ENCODE peak calls at places on chromosomes 16 and 17, in nine cellular contexts. One of them, this sample, is unnamed.

GRCh38 chr16:27305839-27306442 is 7.8 kb upstream of the IL4R start:
- DNase-seq in left ventricle myocardium superior: no peak
- DNase-seq in NCI-H69: no peak
- DNase-seq in NCI-H460: no peak
- DNase-seq in fibroblast of lung: no peak
- DNase-seq in PC-3: no peak
- DNase-seq in activated naive CD4-positive, alpha-beta T cell: no peak
- DNase-seq in CD4-positive, alpha-beta memory T cell: no peak
- DNase-seq in posterior cingulate gyrus: peak
- DNase-seq in this sample: no peak

GRCh38 chr17:81336930-81337325 is 41.8 kb upstream of the SLC38A10 start:
- DNase-seq in left ventricle myocardium superior: no peak
- DNase-seq in NCI-H69: no peak
- DNase-seq in NCI-H460: no peak
- DNase-seq in fibroblast of lung: no peak
- DNase-seq in PC-3: no peak
- DNase-seq in activated naive CD4-positive, alpha-beta T cell: no peak
- DNase-seq in CD4-positive, alpha-beta memory T cell: no peak
- DNase-seq in posterior cingulate gyrus: no peak
- DNase-seq in this sample: no peak

GRCh38 chr17:74235040-74235581 is 21.7 kb downstream of the TTYH2 start:
- DNase-seq in left ventricle myocardium superior: no peak
- DNase-seq in NCI-H69: no peak
- DNase-seq in NCI-H460: no peak
- DNase-seq in fibroblast of lung: no peak
- DNase-seq in PC-3: no peak
- DNase-seq in activated naive CD4-positive, alpha-beta T cell: no peak
- DNase-seq in CD4-positive, alpha-beta memory T cell: no peak
- DNase-seq in posterior cingulate gyrus: no peak
- DNase-seq in this sample: no peak

GRCh38 chr17:79952265-79952877 is 83.3 kb downstream of the TBC1D16 start:
- DNase-seq in left ventricle myocardium superior: no peak
- DNase-seq in NCI-H69: no peak
- DNase-seq in NCI-H460: no peak
- DNase-seq in fibroblast of lung: no peak
- DNase-seq in PC-3: no peak
- DNase-seq in activated naive CD4-positive, alpha-beta T cell: no peak
- DNase-seq in CD4-positive, alpha-beta memory T cell: no peak
- DNase-seq in posterior cingulate gyrus: peak
- DNase-seq in this sample: no peak

GRCh38 chr16:2773188-2773968 is 3.7 kb downstream of the ELOB start:
- DNase-seq in left ventricle myocardium superior: no peak
- DNase-seq in NCI-H69: no peak
- DNase-seq in NCI-H460: no peak
- DNase-seq in fibroblast of lung: peak
- DNase-seq in PC-3: peak
- DNase-seq in activated naive CD4-positive, alpha-beta T cell: no peak
- DNase-seq in CD4-positive, alpha-beta memory T cell: no peak
- DNase-seq in posterior cingulate gyrus: peak
- DNase-seq in this sample: peak

GRCh38 chr16:10036951-10037350 is 145.3 kb downstream of the GRIN2A start:
- DNase-seq in left ventricle myocardium superior: no peak
- DNase-seq in NCI-H69: no peak
- DNase-seq in NCI-H460: no peak
- DNase-seq in fibroblast of lung: no peak
- DNase-seq in PC-3: no peak
- DNase-seq in activated naive CD4-positive, alpha-beta T cell: no peak
- DNase-seq in CD4-positive, alpha-beta memory T cell: no peak
- DNase-seq in posterior cingulate gyrus: no peak
- DNase-seq in this sample: no peak

GRCh38 chr17:64328036-64328874 is 62.4 kb downstream of the PECAM1 start:
- DNase-seq in left ventricle myocardium superior: peak
- DNase-seq in NCI-H69: no peak
- DNase-seq in NCI-H460: no peak
- DNase-seq in fibroblast of lung: no peak
- DNase-seq in PC-3: no peak
- DNase-seq in activated naive CD4-positive, alpha-beta T cell: no peak
- DNase-seq in CD4-positive, alpha-beta memory T cell: no peak
- DNase-seq in posterior cingulate gyrus: no peak
- DNase-seq in this sample: no peak

GRCh38 chr16:53664724-53665345 is 38.8 kb downstream of the RPGRIP1L start:
- DNase-seq in left ventricle myocardium superior: no peak
- DNase-seq in NCI-H69: no peak
- DNase-seq in NCI-H460: no peak
- DNase-seq in fibroblast of lung: peak
- DNase-seq in PC-3: no peak
- DNase-seq in activated naive CD4-positive, alpha-beta T cell: no peak
- DNase-seq in CD4-positive, alpha-beta memory T cell: no peak
- DNase-seq in posterior cingulate gyrus: no peak
- DNase-seq in this sample: peak

GRCh38 chr17:34246436-34246835 is 8.6 kb upstream of the CCL2 start:
- DNase-seq in left ventricle myocardium superior: no peak
- DNase-seq in NCI-H69: no peak
- DNase-seq in NCI-H460: no peak
- DNase-seq in fibroblast of lung: no peak
- DNase-seq in PC-3: no peak
- DNase-seq in activated naive CD4-positive, alpha-beta T cell: no peak
- DNase-seq in CD4-positive, alpha-beta memory T cell: no peak
- DNase-seq in posterior cingulate gyrus: no peak
- DNase-seq in this sample: no peak

GRCh38 chr16:24930440-24930839 is 84.7 kb downstream of the SLC5A11 start:
- DNase-seq in left ventricle myocardium superior: no peak
- DNase-seq in NCI-H69: no peak
- DNase-seq in NCI-H460: no peak
- DNase-seq in fibroblast of lung: no peak
- DNase-seq in PC-3: no peak
- DNase-seq in activated naive CD4-positive, alpha-beta T cell: no peak
- DNase-seq in CD4-positive, alpha-beta memory T cell: no peak
- DNase-seq in posterior cingulate gyrus: no peak
- DNase-seq in this sample: no peak

GRCh38 chr17:65867014-65867413 is 305.6 kb upstream of the AXIN2 start:
- DNase-seq in left ventricle myocardium superior: no peak
- DNase-seq in NCI-H69: no peak
- DNase-seq in NCI-H460: no peak
- DNase-seq in fibroblast of lung: no peak
- DNase-seq in PC-3: no peak
- DNase-seq in activated naive CD4-positive, alpha-beta T cell: no peak
- DNase-seq in CD4-positive, alpha-beta memory T cell: no peak
- DNase-seq in posterior cingulate gyrus: no peak
- DNase-seq in this sample: no peak

GRCh38 chr17:66549312-66549705 is 246.9 kb downstream of the PRKCA start:
- DNase-seq in left ventricle myocardium superior: no peak
- DNase-seq in NCI-H69: no peak
- DNase-seq in NCI-H460: no peak
- DNase-seq in fibroblast of lung: peak
- DNase-seq in PC-3: peak
- DNase-seq in activated naive CD4-positive, alpha-beta T cell: no peak
- DNase-seq in CD4-positive, alpha-beta memory T cell: no peak
- DNase-seq in posterior cingulate gyrus: no peak
- DNase-seq in this sample: peak

GRCh38 chr17:4610656-4611055 is 26.3 kb downstream of the SMTNL2 start:
- DNase-seq in left ventricle myocardium superior: no peak
- DNase-seq in NCI-H69: no peak
- DNase-seq in NCI-H460: no peak
- DNase-seq in fibroblast of lung: no peak
- DNase-seq in PC-3: no peak
- DNase-seq in activated naive CD4-positive, alpha-beta T cell: no peak
- DNase-seq in CD4-positive, alpha-beta memory T cell: no peak
- DNase-seq in posterior cingulate gyrus: no peak
- DNase-seq in this sample: no peak

GRCh38 chr17:43927101-43927935 is 15.0 kb downstream of the PPY start:
- DNase-seq in left ventricle myocardium superior: peak
- DNase-seq in NCI-H69: peak
- DNase-seq in NCI-H460: no peak
- DNase-seq in fibroblast of lung: no peak
- DNase-seq in PC-3: peak
- DNase-seq in activated naive CD4-positive, alpha-beta T cell: no peak
- DNase-seq in CD4-positive, alpha-beta memory T cell: no peak
- DNase-seq in posterior cingulate gyrus: peak
- DNase-seq in this sample: no peak

GRCh38 chr17:43517615-43518386 is 28.3 kb downstream of the ETV4 start:
- DNase-seq in left ventricle myocardium superior: no peak
- DNase-seq in NCI-H69: no peak
- DNase-seq in NCI-H460: no peak
- DNase-seq in fibroblast of lung: peak
- DNase-seq in PC-3: peak
- DNase-seq in activated naive CD4-positive, alpha-beta T cell: no peak
- DNase-seq in CD4-positive, alpha-beta memory T cell: no peak
- DNase-seq in posterior cingulate gyrus: no peak
- DNase-seq in this sample: peak

GRCh38 chr16:47986031-47986430 is 169.8 kb downstream of the ABCC12 start:
- DNase-seq in left ventricle myocardium superior: no peak
- DNase-seq in NCI-H69: no peak
- DNase-seq in NCI-H460: no peak
- DNase-seq in fibroblast of lung: no peak
- DNase-seq in PC-3: no peak
- DNase-seq in activated naive CD4-positive, alpha-beta T cell: no peak
- DNase-seq in CD4-positive, alpha-beta memory T cell: no peak
- DNase-seq in posterior cingulate gyrus: no peak
- DNase-seq in this sample: no peak

GRCh38 chr17:39632153-39632941 is 4.6 kb upstream of the STARD3 start:
- DNase-seq in left ventricle myocardium superior: no peak
- DNase-seq in NCI-H69: peak
- DNase-seq in NCI-H460: no peak
- DNase-seq in fibroblast of lung: no peak
- DNase-seq in PC-3: peak
- DNase-seq in activated naive CD4-positive, alpha-beta T cell: no peak
- DNase-seq in CD4-positive, alpha-beta memory T cell: no peak
- DNase-seq in posterior cingulate gyrus: peak
- DNase-seq in this sample: no peak

GRCh38 chr17:77591231-77591785 is 367.2 kb upstream of the TNRC6C start:
- DNase-seq in left ventricle myocardium superior: no peak
- DNase-seq in NCI-H69: peak
- DNase-seq in NCI-H460: no peak
- DNase-seq in fibroblast of lung: no peak
- DNase-seq in PC-3: peak
- DNase-seq in activated naive CD4-positive, alpha-beta T cell: no peak
- DNase-seq in CD4-positive, alpha-beta memory T cell: no peak
- DNase-seq in posterior cingulate gyrus: no peak
- DNase-seq in this sample: no peak

GRCh38 chr17:69500911-69501429 is 86.5 kb downstream of the MAP2K6 start:
- DNase-seq in left ventricle myocardium superior: no peak
- DNase-seq in NCI-H69: peak
- DNase-seq in NCI-H460: no peak
- DNase-seq in fibroblast of lung: no peak
- DNase-seq in PC-3: no peak
- DNase-seq in activated naive CD4-positive, alpha-beta T cell: no peak
- DNase-seq in CD4-positive, alpha-beta memory T cell: no peak
- DNase-seq in posterior cingulate gyrus: no peak
- DNase-seq in this sample: no peak

This sample was measured in HFFc6.